ENCODE peak calls at places on chromosomes 12 and 14, in ten cellular contexts. R is SK-N-SH, Q is heart right ventricle, P is neural progenitor cell, G is ovary, B is sigmoid colon, M is left ventricle myocardium inferior, N is OCI-LY7, D is mammary epithelial cell, F is psoas muscle. O is an unnamed sample.

GRCh38 chr14:104371031-104371430 is 208.5 kb upstream of the C14orf180 start:
- DNase-seq in R (no peak), Q (no peak), P (no peak), G (no peak), B (no peak), M (no peak), N (no peak), D (no peak), F (no peak), O (no peak)

GRCh38 chr12:1838223-1838993 is 18.0 kb downstream of the LRTM2 start:
- DNase-seq in R (peak; percentile 85), Q (no peak), P (no peak), G (no peak), B (peak; percentile 18), M (no peak), N (no peak), D (no peak), F (no peak), O (no peak)

GRCh38 chr12:10672231-10672868 is 1.5 kb downstream of the STYK1 start:
- DNase-seq in R (no peak), Q (no peak), P (no peak), G (no peak), B (no peak), M (no peak), N (no peak), D (no peak), F (no peak), O (no peak)

GRCh38 chr14:85087201-85087600 is 442.7 kb upstream of the FLRT2 start:
- DNase-seq in R (no peak), Q (no peak), P (no peak), G (no peak), B (no peak), M (no peak), N (no peak), D (peak; percentile 37), F (no peak), O (no peak)

GRCh38 chr12:26697217-26697616 is 135.8 kb downstream of the ITPR2 start:
- DNase-seq in R (no peak), Q (no peak), P (no peak), G (no peak), B (no peak), M (no peak), N (no peak), D (no peak), F (no peak), O (no peak)

GRCh38 chr14:91098591-91098990 is 15.3 kb upstream of the DGLUCY start:
- DNase-seq in R (no peak), Q (no peak), P (no peak), G (no peak), B (no peak), M (no peak), N (no peak), D (peak; percentile 53), F (peak; percentile 69), O (no peak)

GRCh38 chr14:76887196-76887595 is 61.0 kb downstream of the LRRC74A start:
- DNase-seq in R (no peak), Q (no peak), P (no peak), G (no peak), B (no peak), M (no peak), N (no peak), D (no peak), F (no peak), O (no peak)

GRCh38 chr12:109595321-109595902 is 21.8 kb downstream of the MVK start:
- DNase-seq in R (no peak), Q (no peak), P (no peak), G (no peak), B (no peak), M (no peak), N (no peak), D (no peak), F (no peak), O (no peak)

GRCh38 chr14:104864267-104865068 is 600 bp upstream of the CEP170B start:
- DNase-seq in R (no peak), Q (peak; percentile 23), P (peak; percentile 75), G (no peak), B (peak; percentile 74), M (peak; percentile 23), N (no peak), D (peak; percentile 86), F (no peak), O (no peak)

GRCh38 chr12:53867216-53868012 is 71.2 kb upstream of the HOXC13 start:
- DNase-seq in R (no peak), Q (no peak), P (peak; percentile 26), G (no peak), B (no peak), M (no peak), N (no peak), D (peak; percentile 66), F (no peak), O (peak; percentile 15)

GRCh38 chr14:69275331-69275730 is 15.4 kb downstream of the GALNT16 start:
- DNase-seq in R (no peak), Q (no peak), P (no peak), G (no peak), B (no peak), M (no peak), N (no peak), D (no peak), F (no peak), O (no peak)

GRCh38 chr14:104970231-104971068 is 7.7 kb downstream of the AHNAK2 start:
- DNase-seq in R (no peak), Q (peak; percentile 36), P (peak; percentile 48), G (peak; percentile 65), B (peak; percentile 97), M (peak; percentile 64), N (no peak), D (peak; percentile 81), F (peak; percentile 89), O (peak; percentile 88)

GRCh38 chr12:88658009-88658408 is 77.7 kb upstream of the KITLG start:
- DNase-seq in R (no peak), Q (no peak), P (no peak), G (no peak), B (no peak), M (no peak), N (no peak), D (peak; percentile 85), F (no peak), O (no peak)

GRCh38 chr14:67240168-67240932 is 885 bp upstream of the PALS1 start:
- DNase-seq in R (peak; percentile 52), Q (peak; percentile 54), P (peak; percentile 28), G (peak; percentile 30), B (peak; percentile 87), M (peak; percentile 40), N (peak; percentile 31), D (peak; percentile 53), F (peak; percentile 77), O (peak; percentile 63)

GRCh38 chr12:30692470-30692869 is 3.2 kb downstream of the IPO8 start:
- DNase-seq in R (no peak), Q (no peak), P (no peak), G (peak; percentile 21), B (no peak), M (no peak), N (no peak), D (no peak), F (no peak), O (no peak)

GRCh38 chr12:57299514-57300016 is 48.6 kb upstream of the STAC3 start:
- DNase-seq in R (no peak), Q (no peak), P (no peak), G (no peak), B (no peak), M (no peak), N (no peak), D (no peak), F (no peak), O (no peak)

GRCh38 chr12:98416845-98417244 is 98.5 kb upstream of the TMPO start:
- DNase-seq in R (peak; percentile 55), Q (no peak), P (no peak), G (no peak), B (no peak), M (no peak), N (peak; percentile 25), D (peak; percentile 8), F (no peak), O (peak; percentile 69)

GRCh38 chr12:124387510-124387855 is 92.6 kb downstream of the RFLNA start:
- DNase-seq in R (no peak), Q (peak; percentile 76), P (no peak), G (no peak), B (no peak), M (peak; percentile 75), N (no peak), D (no peak), F (peak; percentile 95), O (peak; percentile 74)
- H3K4me1 ChIP-seq in R (peaks cover 50% of the 10 kb centered on the region), Q (peaks cover 98% of the 10 kb centered on the region), P (peaks cover 10% of the 10 kb centered on the region), G (peaks cover 14% of the 10 kb centered on the region), B (peaks cover 93% of the 10 kb centered on the region), M (peaks cover 98% of the 10 kb centered on the region), N (peaks cover 22% of the 10 kb centered on the region), D (peaks cover 45% of the 10 kb centered on the region), F (peaks cover 73% of the 10 kb centered on the region), O (peaks cover 34% of the 10 kb centered on the region)

GRCh38 chr12:14601692-14602091 is 34.0 kb upstream of the PLBD1 start:
- DNase-seq in R (no peak), Q (no peak), P (no peak), G (no peak), B (no peak), M (no peak), N (no peak), D (no peak), F (no peak), O (no peak)
- H3K9me3 ChIP-seq in R (peaks cover 9% of the 10 kb centered on the region), Q (peaks cover 62% of the 10 kb centered on the region), P (peaks cover 10% of the 10 kb centered on the region), G (no peaks in the 10 kb centered on the region), B (no peaks in the 10 kb centered on the region), M (peaks cover 62% of the 10 kb centered on the region), N (peaks cover 48% of the 10 kb centered on the region), D (peaks cover 7% of the 10 kb centered on the region), F (peaks cover 26% of the 10 kb centered on the region), O (peaks cover 8% of the 10 kb centered on the region)

GRCh38 chr14:63544641-63545234 is 1.6 kb upstream of the PPP2R5E start:
- DNase-seq in R (peak; percentile 63), Q (no peak), P (no peak), G (no peak), B (no peak), M (no peak), N (peak; percentile 43), D (no peak), F (no peak), O (no peak)
- H3K4me3 ChIP-seq in R (peak overlapping the region; percentile 89), Q (peak overlapping the region; percentile 85), P (peak overlapping the region; percentile 96), G (peak overlapping the region; percentile 72), B (no peak overlapping the region), M (peak overlapping the region; percentile 97), N (peak overlapping the region; percentile 92), D (peak overlapping the region; percentile 86), F (peak overlapping the region; percentile 98), O (peak overlapping the region; percentile 84)

GRCh38 chr12:122878780-122879612 is 16.9 kb downstream of the VPS37B start:
- DNase-seq in R (no peak), Q (no peak), P (no peak), G (no peak), B (no peak), M (no peak), N (no peak), D (no peak), F (no peak), O (peak; percentile 84)

GRCh38 chr12:122874081-122874480 is 21.8 kb downstream of the VPS37B start:
- DNase-seq in R (no peak), Q (no peak), P (peak; percentile 61), G (no peak), B (no peak), M (no peak), N (no peak), D (no peak), F (no peak), O (no peak)

GRCh38 chr12:122875590-122876220 is 20.2 kb downstream of the VPS37B start:
- DNase-seq in R (peak; percentile 52), Q (no peak), P (no peak), G (no peak), B (no peak), M (no peak), N (peak; percentile 33), D (no peak), F (no peak), O (no peak)

GRCh38 chr12:122873540-122873939 is 22.4 kb downstream of the VPS37B start:
- DNase-seq in R (no peak), Q (no peak), P (no peak), G (no peak), B (no peak), M (no peak), N (no peak), D (no peak), F (no peak), O (no peak)

GRCh38 chr12:122876724-122877123 is 19.2 kb downstream of the VPS37B start:
- DNase-seq in R (no peak), Q (no peak), P (no peak), G (no peak), B (no peak), M (no peak), N (no peak), D (no peak), F (no peak), O (no peak)
- H3K4me1 ChIP-seq in R (peaks cover 30% of the 10 kb centered on the region), Q (peaks cover 98% of the 10 kb centered on the region), P (peaks cover 25% of the 10 kb centered on the region), G (peaks cover 12% of the 10 kb centered on the region), B (peaks cover 29% of the 10 kb centered on the region), M (peaks cover 100% of the 10 kb centered on the region), N (peaks cover 51% of the 10 kb centered on the region), D (peaks cover 31% of the 10 kb centered on the region), F (peaks cover 79% of the 10 kb centered on the region), O (peaks cover 50% of the 10 kb centered on the region)

O was measured in SJCRH30.